ENCODE peak calls at places on chromosome 3, in five cellular contexts. K, U, V, W and S are unnamed samples.

GRCh38 chr3:147513785-147514184 is 104.6 kb downstream of the ZIC1 start:
- DNase-seq in V (no peak), K (no peak), U (no peak), W (no peak), S (no peak)

GRCh38 chr3:196666001-196666867 is 26.7 kb downstream of the NRROS start:
- DNase-seq in V (no peak), U (no peak), K (peak), W (peak), S (no peak)

GRCh38 chr3:127787071-127787490 is 35.2 kb downstream of the MGLL start:
- DNase-seq in U (no peak), W (peak), V (no peak), K (no peak), S (no peak)

GRCh38 chr3:10950476-10951294 is 41.9 kb upstream of the SLC6A1 start:
- DNase-seq in W (peak), U (no peak), K (peak), V (peak), S (peak)

GRCh38 chr3:170585937-170586310 is at the start of gene SLC7A14:
- DNase-seq in V (no peak), U (no peak), W (no peak), K (no peak), S (no peak)

GRCh38 chr3:147941984-147942383 is 532.8 kb downstream of the ZIC1 start:
- DNase-seq in W (no peak), V (no peak), U (no peak), K (no peak), S (no peak)

GRCh38 chr3:47846186-47846879 is 43.4 kb downstream of the DHX30 start:
- DNase-seq in V (no peak), K (no peak), W (no peak), U (no peak), S (no peak)

GRCh38 chr3:112446343-112446742 is 52.9 kb downstream of the BTLA start:
- DNase-seq in K (peak), V (no peak), W (peak), U (no peak), S (no peak)

GRCh38 chr3:27696906-27697305 is 25.2 kb downstream of the EOMES start:
- DNase-seq in W (peak), V (no peak), U (no peak), K (no peak), S (no peak)

GRCh38 chr3:182212479-182213076 is 500.9 kb downstream of the SOX2 start:
- DNase-seq in U (no peak), K (peak), V (no peak), W (peak), S (no peak)

GRCh38 chr3:152353578-152353977 is 84.8 kb downstream of the MBNL1 start:
- DNase-seq in W (no peak), V (no peak), K (no peak), U (no peak), S (no peak)

GRCh38 chr3:194257030-194257657 is 94.0 kb downstream of the CPN2 start:
- DNase-seq in U (no peak), V (no peak), K (no peak), W (no peak), S (no peak)

GRCh38 chr3:190695225-190695624 is 167.3 kb downstream of the GMNC start:
- DNase-seq in U (no peak), V (no peak), K (no peak), W (no peak), S (no peak)

GRCh38 chr3:72065236-72065635 is 280.3 kb upstream of the PROK2 start:
- DNase-seq in V (no peak), W (no peak), U (no peak), K (no peak), S (no peak)

GRCh38 chr3:24678021-24678420 is 183.4 kb upstream of the THRB start:
- DNase-seq in W (no peak), K (no peak), U (no peak), V (no peak), S (no peak)

GRCh38 chr3:184186184-184186901 is at the start of gene ABCF3:
- DNase-seq in K (peak), U (no peak), V (no peak), W (peak), S (peak)

GRCh38 chr3:145767909-145768308 is 393.1 kb downstream of the PLOD2 start:
- DNase-seq in V (no peak), K (no peak), U (no peak), W (peak), S (no peak)

GRCh38 chr3:128351476-128352085 is 115.1 kb downstream of the DNAJB8 start:
- DNase-seq in W (no peak), K (no peak), V (no peak), U (no peak), S (no peak)

GRCh38 chr3:156323466-156323865 is 203.1 kb downstream of the KCNAB1 start:
- DNase-seq in U (no peak), K (no peak), V (no peak), W (peak), S (no peak)

GRCh38 chr3:187125319-187126031 is 13.8 kb downstream of the RPL39L start:
- DNase-seq in V (no peak), K (no peak), W (no peak), U (no peak), S (no peak)

GRCh38 chr3:27639271-27639670 is 82.9 kb downstream of the EOMES start:
- DNase-seq in U (no peak), W (no peak), K (no peak), V (no peak), S (no peak)

GRCh38 chr3:114284644-114285043 is 9.2 kb upstream of the TIGIT start:
- DNase-seq in V (no peak), U (no peak), W (no peak), K (no peak), S (no peak)

GRCh38 chr3:19947549-19948071 is 713 bp downstream of the RAB5A start:
- DNase-seq in K (peak), W (peak), V (peak), U (no peak), S (peak)

GRCh38 chr3:142523921-142524566 is 54.5 kb downstream of the ATR start:
- DNase-seq in U (no peak), W (no peak), K (no peak), V (no peak), S (no peak)

GRCh38 chr3:194091141-194091540 is 44.8 kb upstream of the HES1 start:
- DNase-seq in V (no peak), W (peak), K (peak), U (no peak), S (no peak)

GRCh38 chr3:124640907-124641306 is 89.3 kb upstream of the UMPS start:
- DNase-seq in U (no peak), W (no peak), K (no peak), V (no peak), S (no peak)

GRCh38 chr3:66367979-66368378 is 132.8 kb downstream of the LRIG1 start:
- DNase-seq in W (no peak), U (no peak), K (no peak), V (no peak), S (no peak)

GRCh38 chr3:80526153-80526552 is 758.4 kb upstream of the ROBO1 start:
- DNase-seq in V (no peak), U (no peak), K (no peak), W (no peak), S (no peak)
- TF ChIP-seq CTCF in V (peak), U (no peak), K (peak), W (no peak), S (no peak)

GRCh38 chr3:45657853-45658252 is 31.3 kb upstream of the SACM1L start:
- DNase-seq in K (no peak), V (no peak), U (no peak), W (no peak), S (no peak)

GRCh38 chr3:45660567-45660901 is 28.7 kb upstream of the SACM1L start:
- DNase-seq in W (no peak), K (no peak), V (no peak), U (no peak), S (no peak)

GRCh38 chr3:45656575-45657363 is 32.4 kb upstream of the SACM1L start:
- DNase-seq in U (peak), V (peak), K (peak), W (peak), S (peak)

GRCh38 chr3:45655906-45656305 is 33.3 kb upstream of the SACM1L start:
- DNase-seq in W (peak), K (no peak), V (no peak), U (no peak), S (no peak)

GRCh38 chr3:45659661-45660566 is 29.3 kb upstream of the SACM1L start:
- DNase-seq in K (peak), U (peak), V (peak), W (peak), S (peak)
- TF ChIP-seq CTCF in K (peak), U (peak), V (peak), W (peak), S (peak)

DNA sequence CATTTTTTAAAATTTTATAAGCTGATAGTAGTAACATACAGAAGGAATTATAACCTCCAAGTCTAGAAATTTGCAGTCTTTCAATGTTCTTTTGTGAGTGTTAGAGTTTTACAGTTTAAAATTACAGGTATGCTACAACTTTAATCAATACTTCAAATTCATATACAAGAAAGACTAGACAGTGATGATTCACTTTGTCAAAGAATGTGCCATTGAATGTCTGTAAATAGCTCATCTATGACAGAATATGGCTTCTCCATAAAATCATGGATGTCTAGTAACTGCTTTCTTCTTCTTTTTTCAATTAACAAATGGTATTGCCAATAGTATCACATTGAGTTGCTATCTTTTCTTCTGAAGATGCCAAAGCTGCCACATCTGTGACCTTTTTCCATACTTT is 4.1 kb upstream of the TSC22D2 start:
- DNase-seq in V (no peak), K (no peak), W (no peak), U (no peak), S (no peak)
- TF ChIP-seq CTCF in V (no peak), K (no peak), W (no peak), U (no peak), S (no peak)

DNA sequence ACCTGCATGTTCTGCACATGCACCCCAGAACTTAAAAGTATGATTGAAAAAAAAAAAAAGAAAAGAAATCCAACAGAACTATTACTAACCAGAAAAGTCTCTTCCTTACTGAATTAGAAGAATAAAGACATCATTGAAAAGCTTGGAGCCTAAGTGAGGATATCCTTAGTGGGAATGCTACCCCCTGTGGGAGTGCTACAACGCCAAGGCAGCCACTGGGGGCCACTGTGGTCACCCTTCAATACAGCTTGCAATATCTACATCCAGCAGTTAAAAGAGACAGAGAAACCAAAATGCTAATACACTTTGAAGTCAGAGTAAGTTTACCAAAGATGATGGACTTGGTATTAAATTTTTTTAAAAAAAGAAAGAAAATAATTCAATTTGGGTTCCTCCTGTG is 292.0 kb downstream of the PLCL2 start:
- DNase-seq in W (no peak), U (no peak), V (no peak), K (no peak), S (no peak)
- TF ChIP-seq CTCF in W (no peak), U (no peak), V (no peak), K (peak), S (no peak)

GRCh38 chr3:86702381-86702958 is 288.5 kb downstream of the VGLL3 start:
- DNase-seq in W (peak), V (no peak), U (no peak), K (no peak), S (no peak)
- TF ChIP-seq CTCF in W (peak), V (peak), U (no peak), K (peak), S (peak)

GRCh38 chr3:39869890-39870289 is 60.5 kb downstream of the MYRIP start:
- DNase-seq in U (no peak), W (no peak), V (no peak), K (no peak), S (no peak)
- TF ChIP-seq CTCF in U (no peak), W (no peak), V (no peak), K (no peak), S (no peak)

DNA sequence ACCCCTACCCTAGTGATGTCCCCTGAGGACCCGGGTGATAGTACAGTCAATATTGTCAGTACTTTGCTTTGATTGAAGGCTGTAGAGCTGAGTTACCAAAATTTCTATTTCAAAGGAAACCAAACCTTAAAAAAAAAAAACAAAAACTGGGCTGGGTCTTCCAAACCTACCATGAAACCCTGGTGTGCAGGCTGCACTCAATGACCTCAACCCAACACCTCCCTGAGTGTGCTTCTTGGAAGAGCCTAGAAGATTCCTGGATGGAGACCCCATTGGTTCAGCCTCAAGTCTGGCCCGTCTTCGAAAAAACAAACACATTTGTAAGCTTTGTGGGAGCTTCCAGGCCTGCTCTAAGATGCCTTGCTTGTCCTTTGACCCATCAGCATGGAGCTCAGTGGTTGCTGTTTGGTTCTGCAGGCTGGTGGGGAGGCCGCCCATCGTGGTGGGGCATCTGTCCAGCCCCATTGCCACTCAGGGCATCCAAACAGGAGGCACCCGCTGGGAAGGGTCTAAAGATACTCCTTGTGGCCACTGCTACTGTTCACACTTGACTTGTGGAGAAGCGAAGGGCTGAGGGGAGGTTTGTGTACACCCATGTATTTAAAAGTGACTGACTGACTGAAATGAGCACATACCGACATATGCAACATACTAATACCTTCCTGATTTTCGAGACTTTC is 32.2 kb downstream of the CRTAP start:
- DNase-seq in K (no peak), U (no peak), V (no peak), W (no peak), S (no peak)
- TF ChIP-seq CTCF in K (no peak), U (no peak), V (no peak), W (no peak), S (no peak)

GRCh38 chr3:45832691-45833090 is 9.2 kb downstream of the LZTFL1 start:
- DNase-seq in K (no peak), U (no peak), W (peak), V (no peak), S (peak)
- TF ChIP-seq CTCF in K (no peak), U (no peak), W (peak), V (no peak), S (no peak)

GRCh38 chr3:55936549-55937052 is 449.5 kb upstream of the WNT5A start:
- DNase-seq in U (no peak), K (no peak), W (no peak), V (no peak), S (no peak)
- TF ChIP-seq CTCF in U (no peak), K (no peak), W (no peak), V (no peak), S (no peak)